ENCODE peak calls at places on chromosomes 7 and 10, in six cellular contexts. C is H9, A is transverse colon, N is heart right ventricle, U is right lobe of liver, K is PC-9. W is an unnamed sample.

GRCh38 chr10:73920084-73920483 is 9.2 kb downstream of the PLAU start:
- DNase-seq in C (no peak), A (peak; percentile 17), N (peak; percentile 42), U (no peak), K (no peak), W (no peak)

GRCh38 chr7:140625908-140626868 is 14.4 kb downstream of the DENND2A start:
- DNase-seq in C (peak; percentile 94), A (peak; percentile 74), N (peak; percentile 91), U (peak; percentile 77), K (peak; percentile 95), W (no peak)

GRCh38 chr7:44167920-44168319 is 21.3 kb downstream of the GCK start:
- DNase-seq in C (no peak), A (no peak), N (no peak), U (no peak), K (no peak), W (no peak)

GRCh38 chr10:42367532-42368230 is 270.7 kb downstream of the ZNF33B start:
- DNase-seq in C (no peak), A (peak; percentile 9), N (peak; percentile 74), U (peak; percentile 57), K (peak; percentile 88), W (no peak)

GRCh38 chr10:118495499-118495898 is 99.9 kb downstream of the PRLHR start:
- DNase-seq in C (no peak), A (no peak), N (no peak), U (no peak), K (no peak), W (no peak)

GRCh38 chr7:49596701-49597491 is 176.5 kb upstream of the VWC2 start:
- DNase-seq in C (no peak), A (no peak), N (no peak), U (no peak), K (no peak), W (no peak)

GRCh38 chr10:2929457-2929856 is 137.9 kb upstream of the PFKP start:
- DNase-seq in C (no peak), A (no peak), N (no peak), U (no peak), K (no peak), W (no peak)

GRCh38 chr10:68333905-68334431 is 1.2 kb upstream of the PBLD start:
- DNase-seq in C (no peak), A (no peak), N (no peak), U (no peak), K (no peak), W (no peak)

GRCh38 chr7:122394512-122394911 is 90.0 kb upstream of the FEZF1 start:
- DNase-seq in C (no peak), A (no peak), N (no peak), U (no peak), K (no peak), W (no peak)

GRCh38 chr7:40133561-40134427 is 628 bp downstream of the MPLKIP start:
- DNase-seq in C (no peak), A (no peak), N (no peak), U (no peak), K (no peak), W (no peak)

GRCh38 chr7:37482953-37483352 is 34.3 kb upstream of the ELMO1 start:
- DNase-seq in C (no peak), A (no peak), N (no peak), U (no peak), K (no peak), W (no peak)

GRCh38 chr7:112207106-112207592 is 654 bp downstream of the ZNF277 start:
- DNase-seq in C (no peak), A (no peak), N (no peak), U (no peak), K (no peak), W (no peak)

GRCh38 chr10:93710333-93710909 is 8.0 kb upstream of the FRA10AC1 start:
- DNase-seq in C (no peak), A (no peak), N (no peak), U (peak; percentile 37), K (no peak), W (no peak)
- TF ChIP-seq CTCF in C (no peak), A (no peak), N (no peak), U (no peak), K (no peak), W (no peak)

GRCh38 chr7:157966490-157966889 is 621.1 kb downstream of the PTPRN2 start:
- DNase-seq in C (no peak), A (no peak), N (no peak), U (no peak), K (no peak), W (no peak)

GRCh38 chr7:157963526-157963925 is 624.1 kb downstream of the PTPRN2 start:
- DNase-seq in C (peak; percentile 18), A (no peak), N (no peak), U (no peak), K (no peak), W (no peak)

GRCh38 chr7:157964016-157964415 is 623.6 kb downstream of the PTPRN2 start:
- DNase-seq in C (no peak), A (no peak), N (no peak), U (no peak), K (no peak), W (no peak)

GRCh38 chr7:157962458-157963306 is 624.9 kb downstream of the PTPRN2 start:
- DNase-seq in C (peak; percentile 28), A (no peak), N (no peak), U (no peak), K (no peak), W (no peak)

DNA sequence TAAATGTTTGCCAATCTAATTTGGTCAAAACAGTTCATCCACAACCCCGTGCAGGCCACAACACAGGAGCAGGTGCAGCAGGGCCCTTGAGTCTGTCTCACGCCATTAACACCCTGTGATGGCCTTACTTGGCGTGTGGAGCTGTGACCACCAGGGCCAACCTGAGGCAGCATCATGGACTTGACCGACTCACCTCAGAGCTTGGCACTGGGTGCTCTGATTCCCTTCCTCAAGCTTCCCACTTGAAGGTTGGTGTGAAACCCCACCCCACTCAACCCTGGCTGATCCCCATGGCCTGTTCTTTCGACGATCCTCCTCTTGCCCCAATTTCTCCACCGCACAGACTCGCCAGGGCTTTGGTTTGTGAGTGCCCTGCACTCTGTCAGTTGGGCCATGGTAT is 623.1 kb downstream of the PTPRN2 start:
- DNase-seq in C (peak; percentile 18), A (no peak), N (no peak), U (no peak), K (no peak), W (no peak)
- H3K9me3 ChIP-seq in C (peaks cover 6% of the 10 kb centered on the region), A (no peaks in the 10 kb centered on the region), N (peaks cover 7% of the 10 kb centered on the region), U (no peaks in the 10 kb centered on the region), K (no peaks in the 10 kb centered on the region), W (no peaks in the 10 kb centered on the region)

GRCh38 chr10:127920319-127921074 is 13.6 kb downstream of the PTPRE start:
- DNase-seq in C (no peak), A (no peak), N (no peak), U (no peak), K (no peak), W (peak; percentile 77)

GRCh38 chr10:127921075-127921750 is 14.3 kb downstream of the PTPRE start:
- DNase-seq in C (no peak), A (no peak), N (no peak), U (no peak), K (no peak), W (peak; percentile 65)

GRCh38 chr10:127921751-127922140 is 14.8 kb downstream of the PTPRE start:
- DNase-seq in C (no peak), A (no peak), N (no peak), U (no peak), K (no peak), W (no peak)

GRCh38 chr10:127918570-127918969 is 11.7 kb downstream of the PTPRE start:
- DNase-seq in C (no peak), A (no peak), N (peak; percentile 44), U (no peak), K (no peak), W (no peak)

DNA sequence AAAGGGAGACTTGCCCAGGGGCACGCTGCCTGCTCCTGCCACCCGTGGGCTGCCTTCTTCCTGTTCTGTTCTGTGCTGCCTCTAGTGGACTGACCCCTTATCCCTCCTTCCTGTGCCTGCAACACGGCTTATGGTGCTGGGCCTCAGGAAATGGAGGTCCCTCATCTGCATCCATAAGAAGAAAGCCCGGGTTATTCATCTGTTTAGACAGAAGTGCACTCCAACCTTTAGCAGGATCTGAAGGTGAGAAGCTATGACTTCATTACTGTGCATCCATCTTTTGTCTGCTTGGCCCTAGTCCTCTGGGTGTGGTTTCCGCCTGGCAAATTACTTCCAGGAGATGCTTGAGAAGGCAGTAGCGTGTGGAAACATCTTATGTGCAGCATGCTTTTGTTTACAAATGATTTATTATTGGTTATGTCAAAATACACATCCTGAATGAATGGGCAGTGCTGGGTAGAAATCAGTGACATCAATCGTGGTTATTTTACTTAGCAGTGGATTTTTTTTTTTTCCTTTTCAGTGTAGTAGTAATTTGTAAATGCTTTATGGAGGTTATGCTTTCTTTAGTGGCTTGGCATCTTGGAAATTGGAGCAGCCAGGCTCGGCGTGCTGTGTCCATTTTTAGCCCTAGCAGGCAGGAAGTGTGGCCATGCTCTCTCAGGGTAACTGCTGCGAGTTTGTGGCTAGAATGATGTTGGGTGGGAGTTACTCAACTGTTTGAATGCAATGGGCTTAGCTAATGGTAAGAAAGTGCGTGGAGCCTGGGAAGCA is 12.7 kb downstream of the PTPRE start:
- DNase-seq in C (peak; percentile 52), A (no peak), N (no peak), U (no peak), K (no peak), W (no peak)
- TF ChIP-seq CTCF in C (peak; percentile 51), A (no peak), N (peak; percentile 23), U (no peak), K (no peak), W (no peak)

DNA sequence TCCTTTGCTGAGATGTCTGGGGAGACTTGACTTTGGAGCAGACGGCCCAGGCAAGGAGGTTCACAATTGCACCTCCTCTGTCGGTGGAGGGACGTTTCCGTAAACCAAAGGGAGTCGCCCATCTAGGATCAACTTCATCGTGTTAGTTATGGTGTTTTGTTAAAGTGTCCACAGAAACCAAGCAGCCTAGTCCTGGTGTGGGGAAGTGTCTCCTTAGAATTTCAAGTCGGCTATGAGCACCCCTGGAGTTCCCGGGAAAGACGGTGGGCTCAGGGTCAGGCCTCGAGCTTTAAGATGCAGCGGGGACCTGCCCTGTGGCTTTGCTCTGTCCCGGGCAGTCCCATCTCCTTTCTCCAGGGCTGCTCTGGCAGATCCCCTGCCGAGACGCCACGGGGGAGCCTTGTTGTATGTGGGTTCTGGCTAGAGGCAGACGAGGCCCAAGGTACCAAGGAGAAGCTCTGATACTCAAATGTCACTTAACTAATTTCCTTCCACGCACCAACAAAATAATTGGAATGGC is 319.2 kb downstream of the ADARB2 start:
- DNase-seq in C (no peak), A (no peak), N (no peak), U (no peak), K (no peak), W (peak; percentile 85)
- H3K9me3 ChIP-seq in C (no peaks in the 10 kb centered on the region), A (no peaks in the 10 kb centered on the region), N (no peaks in the 10 kb centered on the region), U (no peaks in the 10 kb centered on the region), K (no peaks in the 10 kb centered on the region), W (no peaks in the 10 kb centered on the region)

GRCh38 chr7:47534322-47535032 is 47.4 kb downstream of the TNS3 start:
- DNase-seq in C (no peak), A (no peak), N (no peak), U (no peak), K (peak; percentile 76), W (no peak)
- TF ChIP-seq CTCF in C (peak; percentile 45), A (no peak), N (no peak), U (no peak), K (peak; percentile 62), W (no peak)

DNA sequence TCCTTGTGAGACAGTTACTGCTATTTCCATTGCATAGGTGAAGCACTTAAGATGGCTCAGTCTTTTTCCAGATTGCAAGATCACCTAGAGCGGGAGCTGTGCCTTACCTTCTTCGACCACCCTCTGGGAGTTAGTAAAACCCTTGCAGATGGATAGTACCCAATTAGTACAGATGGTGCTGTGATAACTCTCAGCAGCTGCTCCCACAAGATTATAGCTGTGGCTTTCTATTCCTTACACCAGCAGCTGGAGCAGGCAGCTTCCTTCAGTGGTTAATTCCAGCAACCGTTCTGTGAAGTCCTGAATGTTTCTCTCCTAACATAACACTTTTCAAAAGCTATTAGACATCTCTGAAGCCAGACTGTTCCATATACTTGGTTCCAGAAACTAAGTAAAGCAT is 796.8 kb downstream of the XPNPEP1 start:
- DNase-seq in C (no peak), A (no peak), N (no peak), U (no peak), K (no peak), W (no peak)
- H3K9me3 ChIP-seq in C (no peaks in the 10 kb centered on the region), A (no peaks in the 10 kb centered on the region), N (no peaks in the 10 kb centered on the region), U (no peaks in the 10 kb centered on the region), K (no peaks in the 10 kb centered on the region), W (no peaks in the 10 kb centered on the region)

W was measured in vagina.